ENCODE peak calls at places on chromosomes 12 and 14, in nine cellular contexts. One of them, this sample, is unnamed.

GRCh38 chr12:19482551-19483109 is 43.3 kb downstream of the AEBP2 start:
- DNase-seq in astrocyte of the spinal cord: no peak
- DNase-seq in IMR-90: no peak
- DNase-seq in fibroblast of the aortic adventitia: no peak
- DNase-seq in A549: no peak
- DNase-seq in epithelial cell of esophagus: peak
- DNase-seq in fibroblast of villous mesenchyme: peak
- DNase-seq in AG09309: no peak
- DNase-seq in stomach: no peak
- DNase-seq in this sample: no peak

GRCh38 chr14:106491851-106492250 is 965.5 kb downstream of the TMEM121 start:
- DNase-seq in fibroblast of the aortic adventitia: no peak
- DNase-seq in stomach: no peak
- DNase-seq in A549: peak
- DNase-seq in epithelial cell of esophagus: no peak
- DNase-seq in astrocyte of the spinal cord: no peak
- DNase-seq in AG09309: no peak
- DNase-seq in IMR-90: no peak
- DNase-seq in fibroblast of villous mesenchyme: peak
- DNase-seq in this sample: no peak

GRCh38 chr12:105278043-105278697 is 42.2 kb upstream of the APPL2 start:
- DNase-seq in fibroblast of the aortic adventitia: peak
- DNase-seq in fibroblast of villous mesenchyme: peak
- DNase-seq in astrocyte of the spinal cord: no peak
- DNase-seq in epithelial cell of esophagus: no peak
- DNase-seq in stomach: peak
- DNase-seq in IMR-90: peak
- DNase-seq in A549: peak
- DNase-seq in AG09309: no peak
- DNase-seq in this sample: no peak

GRCh38 chr12:89889051-89889450 is 180.4 kb upstream of the ATP2B1 start:
- DNase-seq in fibroblast of villous mesenchyme: peak
- DNase-seq in IMR-90: peak
- DNase-seq in fibroblast of the aortic adventitia: peak
- DNase-seq in A549: no peak
- DNase-seq in astrocyte of the spinal cord: peak
- DNase-seq in epithelial cell of esophagus: peak
- DNase-seq in AG09309: no peak
- DNase-seq in stomach: no peak
- DNase-seq in this sample: no peak

GRCh38 chr12:54956322-54956721 is 28.2 kb downstream of the TESPA1 start:
- DNase-seq in astrocyte of the spinal cord: no peak
- DNase-seq in fibroblast of the aortic adventitia: no peak
- DNase-seq in fibroblast of villous mesenchyme: no peak
- DNase-seq in AG09309: no peak
- DNase-seq in IMR-90: no peak
- DNase-seq in A549: no peak
- DNase-seq in epithelial cell of esophagus: no peak
- DNase-seq in stomach: no peak
- DNase-seq in this sample: no peak

GRCh38 chr12:113464852-113465719 is 6.6 kb downstream of the LHX5 start:
- DNase-seq in AG09309: no peak
- DNase-seq in astrocyte of the spinal cord: no peak
- DNase-seq in epithelial cell of esophagus: no peak
- DNase-seq in stomach: no peak
- DNase-seq in fibroblast of the aortic adventitia: no peak
- DNase-seq in A549: no peak
- DNase-seq in fibroblast of villous mesenchyme: no peak
- DNase-seq in IMR-90: no peak
- DNase-seq in this sample: no peak

GRCh38 chr12:130831876-130832405 is 7.1 kb downstream of the STX2 start:
- DNase-seq in fibroblast of villous mesenchyme: no peak
- DNase-seq in astrocyte of the spinal cord: no peak
- DNase-seq in A549: no peak
- DNase-seq in IMR-90: no peak
- DNase-seq in fibroblast of the aortic adventitia: no peak
- DNase-seq in epithelial cell of esophagus: no peak
- DNase-seq in AG09309: no peak
- DNase-seq in stomach: no peak
- DNase-seq in this sample: no peak

GRCh38 chr14:57692671-57693070 is 173.2 kb downstream of the SLC35F4 start:
- DNase-seq in stomach: no peak
- DNase-seq in epithelial cell of esophagus: peak
- DNase-seq in fibroblast of villous mesenchyme: peak
- DNase-seq in IMR-90: peak
- DNase-seq in astrocyte of the spinal cord: peak
- DNase-seq in AG09309: peak
- DNase-seq in fibroblast of the aortic adventitia: peak
- DNase-seq in A549: peak
- DNase-seq in this sample: no peak

GRCh38 chr14:96267336-96267735 is 11.3 kb downstream of the BDKRB1 start:
- DNase-seq in astrocyte of the spinal cord: peak
- DNase-seq in IMR-90: peak
- DNase-seq in fibroblast of villous mesenchyme: peak
- DNase-seq in epithelial cell of esophagus: peak
- DNase-seq in stomach: no peak
- DNase-seq in AG09309: no peak
- DNase-seq in fibroblast of the aortic adventitia: peak
- DNase-seq in A549: no peak
- DNase-seq in this sample: peak

GRCh38 chr14:33602396-33602795 is 348.5 kb downstream of the EGLN3 start:
- DNase-seq in epithelial cell of esophagus: no peak
- DNase-seq in stomach: no peak
- DNase-seq in fibroblast of villous mesenchyme: no peak
- DNase-seq in AG09309: no peak
- DNase-seq in fibroblast of the aortic adventitia: no peak
- DNase-seq in IMR-90: no peak
- DNase-seq in A549: no peak
- DNase-seq in astrocyte of the spinal cord: peak
- DNase-seq in this sample: no peak

GRCh38 chr12:54016478-54016964 is 7.7 kb downstream of the HOXC8 start:
- DNase-seq in AG09309: peak
- DNase-seq in IMR-90: peak
- DNase-seq in A549: peak
- DNase-seq in fibroblast of villous mesenchyme: peak
- DNase-seq in stomach: no peak
- DNase-seq in epithelial cell of esophagus: no peak
- DNase-seq in fibroblast of the aortic adventitia: peak
- DNase-seq in astrocyte of the spinal cord: peak
- DNase-seq in this sample: no peak

GRCh38 chr12:113700943-113701342 is 229.3 kb upstream of the LHX5 start:
- DNase-seq in astrocyte of the spinal cord: peak
- DNase-seq in A549: peak
- DNase-seq in AG09309: peak
- DNase-seq in epithelial cell of esophagus: peak
- DNase-seq in fibroblast of the aortic adventitia: peak
- DNase-seq in stomach: no peak
- DNase-seq in fibroblast of villous mesenchyme: no peak
- DNase-seq in IMR-90: peak
- DNase-seq in this sample: no peak

GRCh38 chr12:106106129-106106566 is 32.6 kb downstream of the NUAK1 start:
- DNase-seq in IMR-90: no peak
- DNase-seq in epithelial cell of esophagus: no peak
- DNase-seq in fibroblast of the aortic adventitia: no peak
- DNase-seq in A549: peak
- DNase-seq in stomach: no peak
- DNase-seq in fibroblast of villous mesenchyme: no peak
- DNase-seq in AG09309: no peak
- DNase-seq in astrocyte of the spinal cord: no peak
- DNase-seq in this sample: no peak

GRCh38 chr14:93716002-93716401 is 72.3 kb downstream of the PRIMA1 start:
- DNase-seq in A549: no peak
- DNase-seq in astrocyte of the spinal cord: no peak
- DNase-seq in stomach: no peak
- DNase-seq in fibroblast of villous mesenchyme: no peak
- DNase-seq in AG09309: no peak
- DNase-seq in IMR-90: no peak
- DNase-seq in epithelial cell of esophagus: no peak
- DNase-seq in fibroblast of the aortic adventitia: no peak
- DNase-seq in this sample: no peak

GRCh38 chr14:93713726-93714405 is 74.4 kb downstream of the PRIMA1 start:
- DNase-seq in astrocyte of the spinal cord: no peak
- DNase-seq in fibroblast of villous mesenchyme: no peak
- DNase-seq in AG09309: no peak
- DNase-seq in IMR-90: no peak
- DNase-seq in epithelial cell of esophagus: no peak
- DNase-seq in stomach: no peak
- DNase-seq in fibroblast of the aortic adventitia: no peak
- DNase-seq in A549: no peak
- DNase-seq in this sample: no peak

GRCh38 chr14:93712079-93712837 is 76.0 kb downstream of the PRIMA1 start:
- DNase-seq in astrocyte of the spinal cord: no peak
- DNase-seq in fibroblast of villous mesenchyme: no peak
- DNase-seq in fibroblast of the aortic adventitia: no peak
- DNase-seq in epithelial cell of esophagus: no peak
- DNase-seq in IMR-90: no peak
- DNase-seq in stomach: no peak
- DNase-seq in AG09309: no peak
- DNase-seq in A549: no peak
- DNase-seq in this sample: no peak

GRCh38 chr14:93715279-93715927 is 72.9 kb downstream of the PRIMA1 start:
- DNase-seq in A549: no peak
- DNase-seq in astrocyte of the spinal cord: no peak
- DNase-seq in fibroblast of villous mesenchyme: no peak
- DNase-seq in fibroblast of the aortic adventitia: no peak
- DNase-seq in IMR-90: no peak
- DNase-seq in epithelial cell of esophagus: no peak
- DNase-seq in AG09309: no peak
- DNase-seq in stomach: no peak
- DNase-seq in this sample: no peak

GRCh38 chr14:93712838-93713724 is 75.2 kb downstream of the PRIMA1 start:
- DNase-seq in fibroblast of the aortic adventitia: no peak
- DNase-seq in astrocyte of the spinal cord: no peak
- DNase-seq in AG09309: no peak
- DNase-seq in A549: no peak
- DNase-seq in epithelial cell of esophagus: peak
- DNase-seq in IMR-90: peak
- DNase-seq in fibroblast of villous mesenchyme: no peak
- DNase-seq in stomach: no peak
- DNase-seq in this sample: no peak
- TF ChIP-seq CTCF in fibroblast of the aortic adventitia: no peak
- TF ChIP-seq CTCF in astrocyte of the spinal cord: no peak
- TF ChIP-seq CTCF in AG09309: no peak
- TF ChIP-seq CTCF in A549: no peak
- TF ChIP-seq CTCF in epithelial cell of esophagus: no peak
- TF ChIP-seq CTCF in IMR-90: no peak
- TF ChIP-seq CTCF in fibroblast of villous mesenchyme: no peak
- TF ChIP-seq CTCF in stomach: no peak
- TF ChIP-seq CTCF in this sample: no peak

DNA sequence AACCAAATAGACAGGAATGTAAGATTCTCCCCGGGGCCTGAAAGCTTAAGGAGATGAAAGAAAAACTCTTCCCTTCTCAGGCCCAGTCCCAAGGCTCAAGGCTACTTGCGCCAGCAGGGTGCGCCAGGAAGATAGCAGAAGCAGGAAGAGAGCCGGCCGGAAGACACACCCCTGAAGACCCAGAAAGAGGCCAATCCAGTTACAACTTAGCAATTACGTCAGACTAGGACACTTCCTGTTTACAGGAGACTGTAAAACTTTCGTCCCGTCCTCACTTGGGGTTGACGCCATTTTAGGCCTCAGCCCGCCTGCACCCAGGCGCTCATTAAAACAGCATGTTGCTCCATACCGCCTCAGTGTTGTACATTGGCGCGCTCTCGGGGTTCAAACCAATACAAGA is 9.4 kb downstream of the COX16 start:
- DNase-seq in fibroblast of villous mesenchyme: no peak
- DNase-seq in AG09309: no peak
- DNase-seq in epithelial cell of esophagus: no peak
- DNase-seq in IMR-90: no peak
- DNase-seq in astrocyte of the spinal cord: no peak
- DNase-seq in fibroblast of the aortic adventitia: no peak
- DNase-seq in stomach: no peak
- DNase-seq in A549: peak
- DNase-seq in this sample: no peak
- TF ChIP-seq CTCF in fibroblast of villous mesenchyme: no peak
- TF ChIP-seq CTCF in AG09309: no peak
- TF ChIP-seq CTCF in epithelial cell of esophagus: no peak
- TF ChIP-seq CTCF in IMR-90: no peak
- TF ChIP-seq CTCF in astrocyte of the spinal cord: no peak
- TF ChIP-seq CTCF in fibroblast of the aortic adventitia: no peak
- TF ChIP-seq CTCF in stomach: no peak
- TF ChIP-seq CTCF in A549: no peak
- TF ChIP-seq CTCF in this sample: no peak

GRCh38 chr12:118714051-118714460 is 267.3 kb upstream of the SRRM4 start:
- DNase-seq in epithelial cell of esophagus: no peak
- DNase-seq in fibroblast of the aortic adventitia: no peak
- DNase-seq in AG09309: no peak
- DNase-seq in A549: peak
- DNase-seq in stomach: no peak
- DNase-seq in astrocyte of the spinal cord: no peak
- DNase-seq in fibroblast of villous mesenchyme: no peak
- DNase-seq in IMR-90: no peak
- DNase-seq in this sample: no peak
- TF ChIP-seq CTCF in epithelial cell of esophagus: peak
- TF ChIP-seq CTCF in fibroblast of the aortic adventitia: no peak
- TF ChIP-seq CTCF in AG09309: no peak
- TF ChIP-seq CTCF in A549: peak
- TF ChIP-seq CTCF in stomach: peak
- TF ChIP-seq CTCF in astrocyte of the spinal cord: no peak
- TF ChIP-seq CTCF in fibroblast of villous mesenchyme: no peak
- TF ChIP-seq CTCF in IMR-90: no peak
- TF ChIP-seq CTCF in this sample: peak

GRCh38 chr12:65074932-65075331 is 46.2 kb downstream of the WIF1 start:
- DNase-seq in stomach: no peak
- DNase-seq in fibroblast of villous mesenchyme: no peak
- DNase-seq in epithelial cell of esophagus: no peak
- DNase-seq in A549: peak
- DNase-seq in fibroblast of the aortic adventitia: no peak
- DNase-seq in AG09309: no peak
- DNase-seq in astrocyte of the spinal cord: no peak
- DNase-seq in IMR-90: no peak
- DNase-seq in this sample: no peak
- TF ChIP-seq CTCF in stomach: no peak
- TF ChIP-seq CTCF in fibroblast of villous mesenchyme: no peak
- TF ChIP-seq CTCF in epithelial cell of esophagus: peak
- TF ChIP-seq CTCF in A549: no peak
- TF ChIP-seq CTCF in fibroblast of the aortic adventitia: no peak
- TF ChIP-seq CTCF in AG09309: no peak
- TF ChIP-seq CTCF in astrocyte of the spinal cord: no peak
- TF ChIP-seq CTCF in IMR-90: no peak
- TF ChIP-seq CTCF in this sample: no peak